ENCODE peak calls at places on chromosome 3, in six cellular contexts. O, T, W, C, K and Y are unnamed samples. For H3K4me1, the result is how much of the 10 kb centered on the place peaks cover.

GRCh38 chr3:55128201-55128870 is 200.5 kb upstream of the LRTM1 start:
- DNase-seq in C (no peak), W (no peak), K (no peak), T (no peak), O (no peak), Y (no peak)

GRCh38 chr3:106032479-106032878 is 163.7 kb upstream of the CBLB start:
- DNase-seq in W (no peak), T (no peak), K (no peak), C (no peak), O (no peak), Y (no peak)

GRCh38 chr3:21642433-21642832 is 108.6 kb downstream of the ZNF385D start:
- DNase-seq in W (peak), T (no peak), O (no peak), C (no peak), K (no peak), Y (no peak)

GRCh38 chr3:183253364-183253960 is 409 bp downstream of the B3GNT5 start:
- DNase-seq in C (peak), O (peak), T (no peak), K (peak), W (peak), Y (no peak)

GRCh38 chr3:84960994-84961393 is 2.2 kb downstream of the CADM2 start:
- DNase-seq in T (no peak), K (no peak), O (no peak), C (no peak), W (no peak), Y (no peak)

GRCh38 chr3:122356402-122356801 is 26.6 kb downstream of the MIX23 start:
- DNase-seq in W (peak), K (no peak), O (peak), T (no peak), C (peak), Y (no peak)

GRCh38 chr3:53221345-53221744 is 34.5 kb downstream of the TKT start:
- DNase-seq in T (no peak), O (no peak), C (no peak), W (no peak), K (no peak), Y (no peak)

GRCh38 chr3:128991355-128991895 is 2.5 kb downstream of the CFAP92 start:
- DNase-seq in W (no peak), T (no peak), O (no peak), C (no peak), K (no peak), Y (no peak)

GRCh38 chr3:65402597-65402996 is 636.1 kb downstream of the MAGI1 start:
- DNase-seq in C (no peak), T (no peak), K (no peak), O (no peak), W (peak), Y (no peak)

GRCh38 chr3:194739498-194740284 is 54.0 kb downstream of the FAM43A start:
- DNase-seq in T (no peak), C (no peak), O (no peak), W (peak), K (no peak), Y (no peak)

GRCh38 chr3:168251371-168251770 is 155.6 kb upstream of the GOLIM4 start:
- DNase-seq in O (no peak), T (no peak), C (no peak), W (no peak), K (no peak), Y (no peak)

GRCh38 chr3:194058189-194058571 is 77.8 kb upstream of the HES1 start:
- DNase-seq in K (peak), C (peak), O (peak), T (no peak), W (no peak), Y (no peak)

GRCh38 chr3:13072239-13073041 is 789 bp downstream of the IQSEC1 start:
- DNase-seq in O (no peak), K (peak), W (no peak), T (no peak), C (no peak), Y (no peak)

GRCh38 chr3:171115667-171116066 is 89.1 kb upstream of the SLC2A2 start:
- DNase-seq in O (no peak), T (no peak), W (no peak), K (no peak), C (no peak), Y (no peak)

GRCh38 chr3:195692361-195692700 is 28.4 kb upstream of the MUC20 start:
- DNase-seq in W (no peak), K (no peak), C (no peak), O (no peak), T (no peak), Y (no peak)

GRCh38 chr3:158111861-158112260 is 2.0 kb downstream of the RSRC1 start:
- DNase-seq in O (no peak), C (no peak), K (no peak), W (peak), T (no peak), Y (no peak)

GRCh38 chr3:38606561-38606960 is 42.9 kb downstream of the SCN5A start:
- DNase-seq in W (no peak), O (peak), C (no peak), T (no peak), K (no peak), Y (no peak)

GRCh38 chr3:32432711-32433530 is 41.3 kb downstream of the CMTM7 start:
- DNase-seq in K (peak), T (no peak), W (no peak), C (peak), O (no peak), Y (peak)

GRCh38 chr3:72018339-72018984 is 233.5 kb upstream of the PROK2 start:
- DNase-seq in O (no peak), K (no peak), W (no peak), T (no peak), C (no peak), Y (no peak)

GRCh38 chr3:8413337-8413926 is 88.2 kb upstream of the LMCD1 start:
- DNase-seq in T (no peak), C (no peak), W (no peak), O (no peak), K (no peak), Y (no peak)

GRCh38 chr3:185728630-185729334 is 96.1 kb downstream of the IGF2BP2 start:
- DNase-seq in W (no peak), O (no peak), K (no peak), T (no peak), C (no peak), Y (no peak)

GRCh38 chr3:157175678-157176077 is 15.7 kb upstream of the CCNL1 start:
- DNase-seq in K (peak), T (no peak), O (peak), C (no peak), W (no peak), Y (no peak)

GRCh38 chr3:105845488-105845887 is 23.3 kb downstream of the CBLB start:
- DNase-seq in O (no peak), W (no peak), C (no peak), T (no peak), K (no peak), Y (no peak)

GRCh38 chr3:47003461-47004368 is 24.2 kb downstream of the NBEAL2 start:
- DNase-seq in T (no peak), K (no peak), O (peak), W (no peak), C (no peak), Y (no peak)

GRCh38 chr3:66386925-66387650 is 113.7 kb downstream of the LRIG1 start:
- DNase-seq in W (no peak), T (no peak), O (no peak), K (no peak), C (no peak), Y (no peak)

GRCh38 chr3:147413712-147414325 is 4.7 kb downstream of the ZIC1 start:
- DNase-seq in K (no peak), C (no peak), O (no peak), T (no peak), W (no peak), Y (no peak)

DNA sequence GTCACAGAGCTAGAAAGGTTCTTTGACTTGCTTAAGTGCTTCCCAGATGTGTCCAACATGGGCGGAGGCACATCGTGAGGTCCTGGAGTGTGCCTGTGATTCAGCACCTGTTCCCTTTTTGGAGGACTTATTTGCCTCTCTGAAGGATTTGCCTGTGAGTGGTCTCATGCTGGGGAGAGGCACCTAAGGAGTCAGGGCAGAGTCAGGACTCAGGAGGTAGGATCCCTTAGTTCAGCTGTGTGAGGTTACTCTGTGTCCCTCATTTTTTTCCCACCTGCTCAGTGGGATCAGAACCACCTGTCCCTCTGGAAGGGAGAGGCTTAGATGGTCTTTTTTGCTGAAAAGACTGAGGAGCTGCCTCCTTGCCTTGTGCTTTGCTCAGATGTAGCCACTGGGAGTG is 3.0 kb downstream of the ZNF589 start:
- DNase-seq in W (no peak), K (no peak), C (no peak), O (peak), T (no peak), Y (no peak)
- H3K4me3 ChIP-seq in W (no peak), K (no peak), C (no peak), O (no peak), T (no peak), Y (no peak)

DNA sequence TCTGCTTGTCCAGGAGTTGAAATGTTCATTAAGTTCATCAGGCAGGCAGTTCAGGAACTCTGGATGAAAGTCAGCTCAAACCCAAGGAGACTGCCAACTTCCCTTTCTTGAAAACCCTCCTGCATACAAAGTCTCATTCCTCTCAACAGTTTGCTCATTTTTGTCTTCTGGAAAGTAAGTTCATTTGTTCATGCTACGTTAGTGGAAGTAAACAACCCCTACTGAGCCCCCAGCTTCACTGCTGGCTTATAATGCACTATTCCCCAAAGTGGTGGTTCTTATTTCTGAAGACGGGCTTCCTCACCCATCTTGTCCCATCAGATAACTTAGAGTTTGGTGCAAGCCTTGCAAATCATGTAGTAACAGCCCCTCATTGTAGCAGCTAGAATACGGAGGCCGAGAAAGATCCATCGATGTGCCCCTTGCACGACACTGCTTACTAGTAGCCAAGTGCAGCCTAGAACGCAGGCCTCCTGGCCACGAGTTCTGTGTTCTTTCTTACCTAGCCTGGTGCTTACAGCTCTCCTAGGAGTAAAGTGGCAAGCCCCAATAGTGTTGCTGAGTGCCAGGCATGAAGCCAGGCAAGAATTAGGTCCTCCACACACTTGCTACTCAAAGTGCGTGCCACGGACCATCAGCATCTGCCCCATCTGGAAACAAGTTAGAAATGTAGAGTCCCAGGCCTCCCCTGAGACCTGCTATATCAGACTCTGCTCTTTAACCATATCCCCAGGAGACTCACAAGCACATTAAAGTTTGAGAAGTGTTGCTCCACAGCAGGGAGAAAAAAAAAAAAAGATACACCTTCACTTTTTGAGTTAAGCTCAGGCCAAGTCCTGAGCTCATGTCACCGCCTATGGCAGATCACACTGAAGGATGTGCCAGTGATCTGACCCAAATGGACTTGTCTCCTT is 82.5 kb downstream of the RFTN1 start:
- DNase-seq in T (no peak), O (no peak), W (no peak), K (no peak), C (no peak), Y (no peak)
- H3K4me1 ChIP-seq in T (under half), O (under half), W (under half), K (under half), C (under half), Y (under half)

GRCh38 chr3:150371741-150372254 is 36.3 kb upstream of the TSC22D2 start:
- DNase-seq in C (no peak), W (peak), T (no peak), O (no peak), K (peak), Y (no peak)
- H3K27ac ChIP-seq in C (no peak), W (peak), T (no peak), O (peak), K (peak), Y (no peak)

GRCh38 chr3:30886888-30887287 is 7.6 kb downstream of the GADL1 start:
- DNase-seq in O (no peak), T (no peak), C (no peak), W (no peak), K (no peak), Y (no peak)
- H3K4me3 ChIP-seq in O (no peak), T (no peak), C (no peak), W (no peak), K (no peak), Y (no peak)

DNA sequence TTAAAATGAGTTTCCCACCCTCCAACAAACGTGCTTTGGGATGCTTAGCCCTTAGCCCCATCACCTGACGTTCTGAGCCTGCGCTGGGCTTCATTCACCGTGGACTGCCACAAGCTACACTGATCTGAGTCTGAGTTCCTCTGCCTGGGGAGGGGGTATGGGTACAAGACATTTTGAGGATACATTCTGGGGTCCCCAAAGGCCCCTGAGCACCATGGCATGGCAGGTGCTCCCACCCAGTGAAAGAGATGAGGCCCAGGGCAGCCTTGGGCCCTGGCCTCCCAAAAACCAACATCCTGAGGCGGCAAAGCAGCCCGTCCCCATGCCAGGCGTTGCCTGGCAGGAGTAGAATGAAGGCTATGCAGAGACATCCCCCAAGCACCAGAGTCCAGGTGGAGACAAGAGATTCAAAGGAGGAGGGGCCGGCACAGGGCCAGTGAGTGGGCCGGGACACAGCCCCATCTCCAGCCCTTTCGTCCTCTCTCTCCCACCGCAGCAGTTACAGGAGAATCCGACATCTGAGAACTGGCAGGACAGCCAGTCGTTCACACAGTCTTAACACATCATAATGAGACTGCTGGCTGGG is 74.5 kb downstream of the VGLL4 start:
- DNase-seq in T (no peak), W (no peak), K (no peak), O (no peak), C (no peak), Y (no peak)
- H3K4me1 ChIP-seq in T (under half), W (under half), K (under half), O (under half), C (under half), Y (under half)

GRCh38 chr3:49781415-49782199 is 4.7 kb downstream of the IP6K1 start:
- DNase-seq in O (peak), C (no peak), K (no peak), T (no peak), W (no peak), Y (no peak)
- H3K27ac ChIP-seq in O (no peak), C (no peak), K (no peak), T (no peak), W (no peak), Y (no peak)